ENCODE peak calls at places on chromosomes 4 and X, in ten cellular contexts. X is astrocyte, V is fibroblast of the aortic adventitia, C is Calu3, Y is cardiac muscle cell, U is endothelial cell, Z is psoas muscle, N is fibroblast of lung, E is heart left ventricle, S is GM20000. B is an unnamed sample.

GRCh38 chrX:136496359-136496767 is 1.0 kb upstream of the HTATSF1 start:
- DNase-seq in N (no peak), C (no peak), Y (no peak), V (no peak), E (no peak), U (no peak), S (no peak), Z (no peak), X (no peak), B (no peak)

GRCh38 chr4:134687646-134688628 is 486.3 kb upstream of the PABPC4L start:
- DNase-seq in Y (no peak), X (no peak), C (no peak), Z (no peak), U (no peak), N (no peak), S (no peak), E (no peak), V (no peak), B (no peak)

GRCh38 chrX:72201836-72202536 is 20.4 kb downstream of the PIN4 start:
- DNase-seq in C (no peak), U (no peak), X (peak), Z (no peak), Y (no peak), N (peak), E (no peak), S (no peak), V (peak), B (no peak)

GRCh38 chr4:167129146-167129545 is 105.1 kb downstream of the SPOCK3 start:
- DNase-seq in N (no peak), V (no peak), Y (peak), X (no peak), U (no peak), S (no peak), E (no peak), C (no peak), Z (no peak), B (no peak)

GRCh38 chr4:41125558-41126311 is 88.6 kb downstream of the APBB2 start:
- DNase-seq in E (no peak), U (no peak), X (no peak), Y (no peak), Z (no peak), N (no peak), V (no peak), C (no peak), S (no peak), B (no peak)

GRCh38 chrX:19683817-19684216 is 168.5 kb upstream of the MAP3K15 start:
- DNase-seq in N (peak), U (no peak), Z (no peak), V (no peak), X (no peak), E (no peak), Y (no peak), C (no peak), S (no peak), B (no peak)

GRCh38 chr4:1593458-1593857 is 90.7 kb downstream of the FAM53A start:
- DNase-seq in E (no peak), S (no peak), X (no peak), C (no peak), Y (no peak), U (no peak), Z (no peak), V (no peak), N (no peak), B (no peak)

GRCh38 chr4:177596035-177596434 is 153.8 kb upstream of the AGA start:
- DNase-seq in C (peak), Y (peak), Z (peak), U (no peak), V (peak), S (no peak), N (peak), X (peak), E (no peak), B (no peak)

GRCh38 chr4:144190009-144190408 is 49.5 kb upstream of the GYPA start:
- DNase-seq in Z (no peak), U (no peak), N (no peak), S (no peak), V (no peak), C (no peak), E (no peak), X (no peak), Y (no peak), B (no peak)

GRCh38 chr4:108213308-108213707 is 44.6 kb upstream of the LEF1 start:
- DNase-seq in C (no peak), U (no peak), V (no peak), X (no peak), E (no peak), N (no peak), Y (peak), S (no peak), Z (no peak), B (no peak)

GRCh38 chrX:46630141-46630540 is 56.6 kb downstream of the CHST7 start:
- DNase-seq in S (no peak), N (peak), E (no peak), C (no peak), Z (no peak), X (peak), Y (no peak), U (no peak), V (peak), B (no peak)

GRCh38 chrX:110600745-110601310 is 194.8 kb downstream of the CHRDL1 start:
- DNase-seq in V (peak), N (peak), Y (no peak), U (no peak), C (no peak), E (no peak), Z (no peak), S (no peak), X (no peak), B (no peak)

GRCh38 chr4:53595204-53595603 is 3.9 kb upstream of the LNX1 start:
- DNase-seq in X (no peak), E (no peak), Z (no peak), S (no peak), N (no peak), U (no peak), Y (no peak), V (no peak), C (no peak), B (no peak)

GRCh38 chr4:142718981-142719380 is 127.1 kb downstream of the INPP4B start:
- DNase-seq in S (no peak), X (no peak), U (no peak), Z (no peak), C (no peak), Y (no peak), N (no peak), V (no peak), E (no peak), B (no peak)

GRCh38 chrX:51742586-51742985 is 656 bp upstream of the GSPT2 start:
- DNase-seq in E (no peak), S (no peak), N (no peak), Z (no peak), U (no peak), C (no peak), Y (no peak), V (no peak), X (no peak), B (no peak)

GRCh38 chr4:30916337-30917274 is 196.4 kb downstream of the PCDH7 start:
- DNase-seq in E (no peak), Y (no peak), N (no peak), V (no peak), X (no peak), Z (no peak), S (no peak), C (no peak), U (no peak), B (no peak)

GRCh38 chrX:53186363-53186762 is 38.6 kb downstream of the KDM5C start:
- DNase-seq in V (no peak), E (no peak), X (peak), S (no peak), N (peak), Y (no peak), C (peak), Z (no peak), U (no peak), B (no peak)

GRCh38 chrX:121254336-121254735 is 206.9 kb downstream of the GLUD2 start:
- DNase-seq in S (no peak), N (no peak), Y (no peak), U (no peak), E (no peak), V (peak), C (peak), Z (no peak), X (no peak), B (no peak)

GRCh38 chr4:7101692-7102515 is 34.0 kb upstream of the GRPEL1 start:
- DNase-seq in S (peak), E (peak), U (peak), Z (peak), Y (peak), V (peak), N (peak), X (peak), C (peak), B (peak)

GRCh38 chrX:122504026-122504425 is 680.1 kb upstream of the GRIA3 start:
- DNase-seq in C (no peak), Z (no peak), Y (no peak), U (no peak), S (no peak), X (peak), N (peak), V (no peak), E (no peak), B (no peak)

GRCh38 chrX:70577442-70577841 is 132.8 kb downstream of the DLG3 start:
- DNase-seq in U (no peak), Z (no peak), C (no peak), E (no peak), X (no peak), N (no peak), S (no peak), V (no peak), Y (no peak), B (no peak)

GRCh38 chrX:21837056-21837455 is 2.4 kb upstream of the MBTPS2 start:
- DNase-seq in N (no peak), C (no peak), Z (no peak), X (no peak), E (no peak), U (no peak), V (no peak), S (no peak), Y (no peak), B (no peak)

GRCh38 chrX:21840199-21840557 is 761 bp downstream of the MBTPS2 start:
- DNase-seq in N (peak), V (peak), X (peak), S (no peak), U (no peak), Z (no peak), C (no peak), E (no peak), Y (no peak), B (no peak)

GRCh38 chrX:21843179-21843578 is 3.8 kb downstream of the MBTPS2 start:
- DNase-seq in C (no peak), S (no peak), E (no peak), Y (no peak), U (no peak), V (no peak), N (no peak), X (no peak), Z (no peak), B (no peak)

GRCh38 chrX:21838937-21839333 is 482 bp upstream of the MBTPS2 start:
- DNase-seq in X (peak), N (peak), E (no peak), U (no peak), C (peak), V (no peak), Y (no peak), Z (no peak), S (no peak), B (no peak)

DNA sequence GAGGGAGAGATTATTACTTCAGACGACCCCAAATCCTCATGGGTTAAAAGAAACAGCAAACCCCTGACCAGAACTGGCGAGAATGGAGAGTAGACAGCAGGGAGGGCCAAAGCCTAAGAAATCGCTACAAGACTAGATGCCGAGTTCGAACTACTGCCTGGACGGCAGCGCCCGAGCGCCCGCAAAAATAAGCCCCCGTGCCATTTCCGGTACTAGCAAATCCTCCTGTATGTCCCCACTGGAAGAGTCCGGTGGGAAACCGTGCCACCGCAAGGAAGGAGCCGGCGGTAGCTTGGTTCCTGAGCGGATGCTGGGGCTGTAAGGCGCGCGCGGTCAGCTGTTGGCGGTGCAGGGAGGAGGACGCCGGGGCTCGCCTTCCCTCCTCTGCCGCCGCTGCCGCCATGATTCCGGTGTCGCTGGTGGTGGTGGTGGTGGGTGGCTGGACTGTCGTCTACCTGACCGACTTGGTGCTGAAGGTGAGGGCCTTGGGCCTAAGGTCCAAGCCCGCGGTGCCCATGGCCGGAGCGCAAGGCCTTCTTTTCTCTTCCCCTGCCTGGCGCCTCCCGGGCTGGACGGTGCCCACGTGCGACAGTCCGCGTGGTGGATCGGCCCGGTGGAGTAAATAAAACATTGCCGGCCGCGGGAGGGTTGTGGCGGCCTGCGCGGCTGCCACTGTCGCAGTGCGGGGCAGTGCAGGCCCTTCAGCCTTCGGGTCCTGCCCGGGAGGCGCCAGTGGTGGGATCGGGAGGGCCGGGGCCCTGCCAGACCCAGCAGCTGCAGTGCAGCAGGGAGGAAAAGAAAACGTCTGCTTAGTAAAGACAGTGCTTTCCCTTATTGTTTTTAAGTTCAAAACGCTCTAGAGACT is at the start of gene MBTPS2:
- DNase-seq in U (peak), C (peak), S (peak), Y (peak), E (peak), N (peak), Z (peak), V (peak), X (peak), B (peak)
- TF ChIP-seq CTCF in U (no peak), C (no peak), S (peak), Y (no peak), E (no peak), N (no peak), Z (no peak), V (no peak), X (peak), B (no peak)

GRCh38 chr4:165016971-165017370 is 14.8 kb upstream of the TRIM60 start:
- DNase-seq in S (no peak), Y (no peak), X (no peak), E (no peak), N (no peak), U (peak), C (no peak), Z (no peak), V (no peak), B (no peak)
- TF ChIP-seq CTCF in S (no peak), Y (peak), X (no peak), E (no peak), N (no peak), U (no peak), C (no peak), Z (no peak), V (no peak), B (no peak)

DNA sequence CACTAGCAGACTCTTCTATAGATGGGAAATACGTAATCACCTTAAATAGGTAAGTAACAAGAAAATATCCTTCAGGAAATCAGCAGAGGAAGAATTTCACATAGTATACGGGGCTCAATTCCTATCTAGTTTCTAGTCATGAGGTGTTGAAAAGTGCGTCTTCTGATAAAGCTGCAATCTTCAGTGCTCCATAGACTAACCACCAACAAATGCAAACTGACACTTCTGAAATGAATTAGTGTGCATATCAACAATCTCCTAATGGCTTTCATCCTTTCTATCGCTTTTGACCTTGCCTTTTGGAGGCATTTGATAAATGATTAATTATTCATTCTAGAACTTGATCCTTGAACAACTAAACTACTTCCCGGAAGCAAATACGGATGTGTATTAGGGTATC is 2306.6 kb upstream of the AGA start:
- DNase-seq in V (no peak), X (no peak), S (no peak), E (no peak), Y (no peak), Z (no peak), U (no peak), C (no peak), N (no peak), B (no peak)
- TF ChIP-seq CTCF in V (no peak), X (no peak), S (no peak), E (no peak), Y (no peak), Z (no peak), U (no peak), C (no peak), N (no peak), B (no peak)

DNA sequence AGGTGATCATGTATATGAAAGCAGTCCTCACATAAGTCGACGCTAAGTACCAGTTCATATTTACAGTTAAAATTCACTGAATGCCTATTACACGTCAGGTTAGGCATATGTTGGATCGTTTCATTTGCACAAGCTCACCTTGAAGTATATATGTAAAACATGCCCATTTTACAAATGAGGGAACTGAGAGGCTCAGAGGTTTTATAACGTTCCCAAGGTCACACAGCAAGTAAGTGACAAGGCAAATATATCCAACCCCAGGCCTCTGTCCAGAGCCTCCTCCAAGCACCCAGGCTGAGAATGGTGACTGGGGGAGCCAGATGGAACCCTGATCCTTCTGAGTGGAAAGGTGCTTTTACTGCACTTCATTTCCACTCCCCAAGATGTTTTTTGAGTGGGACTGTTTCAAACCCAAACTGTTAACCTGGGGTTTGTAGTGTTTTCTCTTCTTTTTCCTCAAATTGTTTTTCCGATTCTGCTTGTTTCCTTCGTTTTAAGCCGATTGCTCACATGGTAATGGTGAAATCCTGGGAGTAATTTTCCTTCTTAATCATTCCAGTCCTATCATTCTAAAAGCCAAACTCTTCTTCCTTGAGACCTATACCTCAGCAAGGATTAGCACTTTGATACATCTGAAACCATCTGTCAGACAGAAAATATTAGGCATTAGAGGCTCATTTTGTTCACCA is 794 bp downstream of the SMIM20 start:
- DNase-seq in S (peak), V (no peak), E (no peak), N (no peak), X (no peak), Y (no peak), C (no peak), Z (no peak), U (no peak), B (no peak)
- TF ChIP-seq CTCF in S (no peak), V (no peak), E (no peak), N (no peak), X (no peak), Y (no peak), C (no peak), Z (no peak), U (no peak), B (no peak)

GRCh38 chrX:149505671-149506070 is 565 bp upstream of the IDS start:
- DNase-seq in N (no peak), U (no peak), C (no peak), S (no peak), E (no peak), X (no peak), Z (no peak), Y (no peak), V (no peak), B (no peak)

GRCh38 chrX:149508467-149508866 is 3.4 kb upstream of the IDS start:
- DNase-seq in C (no peak), Z (no peak), V (no peak), E (no peak), N (no peak), Y (no peak), U (no peak), X (no peak), S (no peak), B (no peak)

GRCh38 chrX:149504915-149505651 is at the start of gene IDS:
- DNase-seq in Z (peak), U (peak), N (peak), X (peak), V (peak), Y (peak), E (peak), C (peak), S (peak), B (peak)

GRCh38 chrX:149506349-149506748 is 1.2 kb upstream of the IDS start:
- DNase-seq in Y (no peak), U (no peak), S (no peak), V (no peak), C (no peak), Z (no peak), X (no peak), E (no peak), N (no peak), B (no peak)

GRCh38 chrX:149504226-149504914 is 736 bp downstream of the IDS start:
- DNase-seq in V (peak), X (no peak), N (no peak), U (peak), C (peak), E (no peak), S (peak), Z (no peak), Y (no peak), B (peak)
- TF ChIP-seq CTCF in V (peak), X (no peak), N (peak), U (no peak), C (peak), E (no peak), S (peak), Z (no peak), Y (peak), B (no peak)

GRCh38 chr4:147933316-147933715 is 201.4 kb downstream of the ARHGAP10 start:
- DNase-seq in U (peak), N (no peak), S (no peak), V (no peak), X (no peak), C (no peak), E (no peak), Z (no peak), Y (no peak), B (no peak)
- TF ChIP-seq CTCF in U (no peak), N (peak), S (no peak), V (peak), X (no peak), C (no peak), E (no peak), Z (peak), Y (no peak), B (no peak)

GRCh38 chrX:78517124-78517523 is 142.0 kb downstream of the RTL3 start:
- DNase-seq in C (no peak), Z (no peak), E (no peak), Y (no peak), U (no peak), X (peak), S (peak), N (peak), V (peak), B (no peak)
- TF ChIP-seq CTCF in C (no peak), Z (no peak), E (no peak), Y (no peak), U (no peak), X (no peak), S (no peak), N (no peak), V (no peak), B (no peak)

GRCh38 chr4:68175562-68176155 is 46.0 kb upstream of the TMPRSS11F start:
- DNase-seq in Y (peak), U (peak), Z (no peak), E (no peak), X (peak), V (peak), S (peak), C (peak), N (peak), B (no peak)
- TF ChIP-seq CTCF in Y (peak), U (peak), Z (peak), E (peak), X (peak), V (peak), S (peak), C (peak), N (peak), B (no peak)

GRCh38 chr4:106982711-106983211 is 53.4 kb downstream of the DKK2 start:
- DNase-seq in V (no peak), Y (no peak), X (no peak), S (no peak), N (no peak), U (no peak), C (no peak), Z (no peak), E (no peak), B (no peak)

GRCh38 chr4:106985830-106986229 is 50.3 kb downstream of the DKK2 start:
- DNase-seq in Y (no peak), S (no peak), X (no peak), N (peak), E (no peak), Z (no peak), V (no peak), C (no peak), U (no peak), B (no peak)

GRCh38 chr4:106986486-106986885 is 49.6 kb downstream of the DKK2 start:
- DNase-seq in X (peak), Z (no peak), C (no peak), S (no peak), U (no peak), V (peak), N (peak), E (no peak), Y (no peak), B (no peak)

GRCh38 chr4:106978046-106978774 is 57.9 kb downstream of the DKK2 start:
- DNase-seq in X (no peak), C (peak), Z (no peak), S (no peak), V (no peak), U (peak), Y (no peak), N (no peak), E (no peak), B (no peak)

GRCh38 chr4:106981431-106981830 is 54.7 kb downstream of the DKK2 start:
- DNase-seq in V (no peak), N (no peak), E (no peak), Y (no peak), S (no peak), Z (no peak), U (no peak), C (no peak), X (no peak), B (no peak)
- TF ChIP-seq CTCF in V (no peak), N (no peak), E (no peak), Y (no peak), S (no peak), Z (no peak), U (no peak), C (no peak), X (no peak), B (no peak)